ENCODE peak calls at places on chromosomes 7 and 10, in nine cellular contexts. Y, J, O, V, S, R, D, H and W are unnamed samples.

GRCh38 chr7:149772821-149773425 is 465 bp downstream of the ZNF467 start:
- DNase-seq in Y (peak), J (no peak), O (peak), V (no peak), S (peak), R (no peak), D (no peak), H (no peak), W (peak)

GRCh38 chr7:91239171-91239604 is 25.0 kb upstream of the FZD1 start:
- DNase-seq in Y (no peak), J (peak), O (no peak), V (no peak), S (no peak), R (no peak), D (no peak), H (peak), W (no peak)

GRCh38 chr7:52838981-52839411 is 196.4 kb upstream of the POM121L12 start:
- DNase-seq in Y (no peak), J (no peak), O (no peak), V (no peak), S (no peak), R (no peak), D (no peak), H (peak), W (no peak)

GRCh38 chr7:28684729-28685211 is 272.5 kb downstream of the CREB5 start:
- DNase-seq in Y (no peak), J (no peak), O (no peak), V (no peak), S (peak), R (peak), D (no peak), H (no peak), W (no peak)

GRCh38 chr7:126450269-126450671 is 802.5 kb downstream of the GRM8 start:
- DNase-seq in Y (no peak), J (no peak), O (no peak), V (no peak), S (no peak), R (peak), D (no peak), H (peak), W (no peak)

GRCh38 chr7:128022631-128023532 is 8.4 kb downstream of the LRRC4 start:
- DNase-seq in Y (no peak), J (peak), O (no peak), V (no peak), S (no peak), R (no peak), D (no peak), H (no peak), W (no peak)

GRCh38 chr10:87054373-87055295 is 34.5 kb downstream of the FAM25A start:
- DNase-seq in Y (no peak), J (peak), O (no peak), V (no peak), S (no peak), R (no peak), D (no peak), H (peak), W (no peak)

GRCh38 chr10:64463406-64463805 is 942.2 kb downstream of the REEP3 start:
- DNase-seq in Y (no peak), J (no peak), O (no peak), V (no peak), S (no peak), R (no peak), D (no peak), H (no peak), W (no peak)

GRCh38 chr10:118045842-118046490 is 775 bp downstream of the RAB11FIP2 start:
- DNase-seq in Y (peak), J (peak), O (peak), V (peak), S (no peak), R (peak), D (no peak), H (peak), W (peak)

GRCh38 chr10:116742367-116743265 is at the start of gene HSPA12A:
- DNase-seq in Y (peak), J (peak), O (no peak), V (peak), S (peak), R (peak), D (peak), H (peak), W (peak)

GRCh38 chr10:70477661-70478162 is 855 bp upstream of the PALD1 start:
- DNase-seq in Y (peak), J (no peak), O (peak), V (no peak), S (peak), R (peak), D (no peak), H (no peak), W (no peak)